ENCODE peak calls at places on chromosome 6, in eight cellular contexts. U is bronchial epithelial cell, L is lower leg skin, G is AG04450, S is pancreas, I is astrocyte, C is esophagus muscularis mucosa, J is endothelial cell of umbilical vein. W is an unnamed sample.

GRCh38 chr6:117496383-117496990 is 14.0 kb downstream of the DCBLD1 start:
- DNase-seq in U (peak; percentile 100), L (no peak), G (no peak), S (no peak), I (peak; percentile 95), C (no peak), J (peak; percentile 55), W (no peak)

GRCh38 chr6:36954262-36954931 is at the start of gene PI16:
- DNase-seq in U (no peak), L (peak; percentile 85), G (no peak), S (no peak), I (no peak), C (no peak), J (no peak), W (no peak)

GRCh38 chr6:68967549-68968300 is 332.6 kb downstream of the ADGRB3 start:
- DNase-seq in U (peak; percentile 57), L (no peak), G (peak; percentile 4), S (no peak), I (peak; percentile 8), C (no peak), J (peak; percentile 46), W (no peak)

GRCh38 chr6:166908812-166909211 is 47.5 kb downstream of the RNASET2 start:
- DNase-seq in U (no peak), L (no peak), G (no peak), S (no peak), I (no peak), C (no peak), J (no peak), W (no peak)

GRCh38 chr6:167238169-167238693 is 52.9 kb upstream of the UNC93A start:
- DNase-seq in U (no peak), L (no peak), G (no peak), S (no peak), I (no peak), C (no peak), J (no peak), W (no peak)

GRCh38 chr6:98946266-98946817 is 1.4 kb downstream of the FBXL4 start:
- DNase-seq in U (no peak), L (no peak), G (no peak), S (no peak), I (no peak), C (no peak), J (no peak), W (no peak)

GRCh38 chr6:44182911-44183390 is 24.3 kb downstream of the CAPN11 start:
- DNase-seq in U (no peak), L (no peak), G (no peak), S (no peak), I (no peak), C (no peak), J (no peak), W (no peak)

GRCh38 chr6:70299456-70299855 is 3.4 kb downstream of the COL9A1 start:
- DNase-seq in U (no peak), L (no peak), G (no peak), S (no peak), I (peak; percentile 2), C (no peak), J (no peak), W (no peak)

GRCh38 chr6:73050706-73051105 is 174.6 kb downstream of the KHDC1L start:
- DNase-seq in U (no peak), L (no peak), G (no peak), S (no peak), I (no peak), C (no peak), J (no peak), W (no peak)

GRCh38 chr6:136983692-136984091 is 61.1 kb downstream of the IL20RA start:
- DNase-seq in U (no peak), L (no peak), G (no peak), S (no peak), I (no peak), C (peak; percentile 39), J (no peak), W (no peak)

GRCh38 chr6:145705561-145705960 is 29.8 kb downstream of the EPM2A start:
- DNase-seq in U (peak; percentile 69), L (no peak), G (no peak), S (no peak), I (peak; percentile 29), C (no peak), J (peak; percentile 83), W (no peak)

GRCh38 chr6:170485159-170485558 is 67.9 kb downstream of the PSMB1 start:
- DNase-seq in U (no peak), L (no peak), G (no peak), S (no peak), I (no peak), C (no peak), J (no peak), W (no peak)

GRCh38 chr6:13762648-13763441 is 51.2 kb upstream of the RANBP9 start:
- DNase-seq in U (peak; percentile 94), L (peak; percentile 90), G (peak; percentile 81), S (no peak), I (peak; percentile 94), C (no peak), J (no peak), W (peak; percentile 30)

GRCh38 chr6:81895511-81896185 is 143.2 kb upstream of the TENT5A start:
- DNase-seq in U (no peak), L (no peak), G (peak; percentile 59), S (no peak), I (peak; percentile 99), C (no peak), J (peak; percentile 31), W (peak; percentile 55)

GRCh38 chr6:157569543-157569942 is 188.6 kb downstream of the ZDHHC14 start:
- DNase-seq in U (no peak), L (no peak), G (no peak), S (no peak), I (no peak), C (no peak), J (no peak), W (no peak)

GRCh38 chr6:168416531-168416930 is 24.5 kb upstream of the SMOC2 start:
- DNase-seq in U (no peak), L (no peak), G (no peak), S (no peak), I (no peak), C (no peak), J (no peak), W (no peak)

GRCh38 chr6:124679392-124679791 is 282.8 kb upstream of the RNF217 start:
- DNase-seq in U (peak; percentile 66), L (no peak), G (no peak), S (no peak), I (peak; percentile 56), C (no peak), J (no peak), W (no peak)

DNA sequence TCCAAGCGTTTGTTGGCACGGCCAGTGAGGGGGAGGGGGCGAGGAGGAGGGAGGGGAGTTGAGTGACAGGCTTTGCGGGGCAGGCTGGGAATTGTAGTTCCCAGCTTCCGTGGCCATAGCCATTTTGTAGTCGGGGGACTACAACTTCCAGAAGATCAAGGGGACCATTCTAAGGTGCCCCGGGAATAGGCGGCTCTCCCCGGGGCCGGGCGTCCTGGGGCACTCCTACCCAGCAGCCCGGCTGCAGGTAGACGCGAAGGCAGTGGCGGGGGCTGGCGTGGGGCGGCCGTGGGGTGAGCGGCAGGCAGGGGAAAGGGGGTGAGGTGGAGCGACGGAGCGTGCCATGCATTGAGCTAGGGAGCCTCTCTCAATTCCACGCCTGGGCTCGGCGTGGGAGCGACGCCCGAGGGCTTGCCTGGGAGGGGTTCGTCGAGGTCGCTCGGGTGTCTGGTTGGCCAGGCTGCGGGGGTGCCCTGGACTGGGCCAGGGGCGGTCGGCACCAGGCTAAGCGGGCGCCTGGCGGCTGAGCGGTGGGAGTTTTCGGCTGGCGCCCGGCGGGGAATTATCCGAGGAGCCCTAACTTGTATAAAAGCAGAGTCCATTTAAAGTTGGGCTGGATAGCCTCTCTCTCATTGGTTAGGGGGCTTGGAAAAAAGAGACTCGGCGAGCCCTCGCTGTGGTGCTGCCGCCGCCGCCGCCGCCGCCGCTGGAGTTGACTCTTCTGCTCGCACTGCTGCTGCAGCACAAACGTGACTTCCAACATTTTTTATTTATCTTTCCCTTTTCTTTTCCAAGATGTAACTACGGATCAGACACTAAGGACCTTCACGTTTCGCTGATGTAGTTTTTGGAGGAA is at the start of gene JARID2:
- DNase-seq in U (peak; percentile 92), L (peak; percentile 100), G (peak; percentile 95), S (peak; percentile 99), I (peak; percentile 94), C (peak; percentile 99), J (peak; percentile 97), W (peak; percentile 92)
- TF ChIP-seq CTCF in U (no peak), L (no peak), G (no peak), S (no peak), I (no peak), C (no peak), J (no peak), W (no peak)

DNA sequence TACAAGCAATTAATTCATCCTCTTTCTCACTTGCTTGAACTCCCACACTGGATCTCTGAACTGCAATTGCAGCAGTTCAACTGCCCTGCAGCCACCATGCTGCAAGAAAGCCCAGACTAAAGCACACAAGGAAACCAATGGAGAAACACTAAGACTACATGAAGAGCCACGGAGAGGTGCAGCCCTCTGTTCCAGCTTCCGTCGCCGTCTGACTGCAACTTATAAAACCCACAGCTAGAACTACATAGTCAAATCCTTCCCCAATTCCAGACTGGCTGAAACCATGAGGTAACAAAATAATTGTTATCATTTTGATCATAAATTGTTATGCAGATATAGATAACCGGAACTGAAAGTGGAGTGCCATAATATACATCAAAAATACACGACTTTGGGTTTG is 21.1 kb upstream of the THEMIS start:
- DNase-seq in U (no peak), L (no peak), G (no peak), S (no peak), I (no peak), C (no peak), J (no peak), W (no peak)
- H3K4me3 ChIP-seq in U (no peak overlapping the region), L (no peak overlapping the region), G (no peak overlapping the region), S (no peak overlapping the region), I (no peak overlapping the region), C (no peak overlapping the region), J (no peak overlapping the region), W (no peak overlapping the region)

DNA sequence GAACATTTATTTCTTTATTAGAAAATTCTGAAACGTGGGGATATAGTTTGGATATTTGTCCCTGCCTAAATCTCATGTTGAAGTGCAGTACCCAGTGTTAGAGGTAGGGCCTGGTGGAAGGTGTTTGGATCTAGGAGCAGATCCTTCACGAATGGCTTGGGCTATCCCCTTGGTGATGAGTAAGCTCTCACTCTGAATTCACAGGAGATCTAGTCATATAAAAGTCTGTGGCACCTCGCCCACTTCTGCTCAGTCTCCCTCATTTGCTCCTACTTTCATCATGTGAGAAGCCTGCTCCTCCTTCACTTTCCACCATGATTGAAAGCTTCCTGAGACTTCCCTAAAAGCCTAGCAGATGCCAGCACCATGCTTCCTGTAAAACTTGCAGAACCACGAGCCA is 96.8 kb upstream of the GJE1 start:
- DNase-seq in U (no peak), L (no peak), G (no peak), S (no peak), I (no peak), C (no peak), J (no peak), W (no peak)
- TF ChIP-seq CTCF in U (no peak), L (no peak), G (no peak), S (no peak), I (no peak), C (no peak), J (no peak), W (no peak)

DNA sequence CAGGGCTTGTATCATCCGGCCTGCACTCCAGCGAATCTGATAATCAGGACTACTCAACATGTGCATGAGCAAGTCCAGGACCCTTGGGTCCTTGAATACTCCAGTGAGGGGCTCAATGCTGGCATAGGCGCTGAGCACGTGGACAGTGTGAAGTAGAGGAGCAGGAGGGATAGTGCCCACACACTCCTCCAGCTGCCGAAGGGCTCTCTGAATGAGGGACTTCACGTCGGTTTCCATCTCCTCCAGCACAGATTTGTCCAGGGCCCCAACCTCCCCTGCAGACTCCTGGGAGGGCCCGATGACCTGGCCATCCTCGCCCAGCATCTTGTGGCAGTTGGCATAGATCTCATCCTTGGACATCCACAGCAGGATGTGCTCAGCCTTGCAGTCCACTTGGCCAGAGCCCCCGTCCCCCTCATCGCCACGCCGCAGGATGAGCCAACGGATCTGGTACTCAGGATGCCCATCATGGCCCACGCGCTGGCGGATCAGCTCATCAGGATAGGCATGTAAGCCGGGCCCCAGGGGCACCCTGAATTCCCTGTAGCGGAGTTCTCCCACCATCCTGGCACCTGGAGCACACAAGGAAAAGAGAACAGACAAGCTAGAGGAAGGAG is 1.3 kb downstream of the CUL7 start:
- DNase-seq in U (no peak), L (no peak), G (no peak), S (no peak), I (no peak), C (no peak), J (no peak), W (no peak)
- H3K4me3 ChIP-seq in U (no peak overlapping the region), L (no peak overlapping the region), G (peak overlapping the region; percentile 89), S (peak overlapping the region; percentile 76), I (peak overlapping the region; percentile 64), C (no peak overlapping the region), J (no peak overlapping the region), W (peak overlapping the region; percentile 82)

W was measured in retinal pigment epithelial cell.